ENCODE peak calls at places on chromosomes 6 and 20, in ten cellular contexts. W is left lung; U is MCF 10A; H is activated CD8-positive, alpha-beta memory T cell treated with anti-CD3 and anti-CD28 coated beads for 48 hours; M is hypothalamus; S is thoracic aorta; K is fibroblast of lung; O is SIG-M5; Z is activated naive CD4-positive, alpha-beta T cell treated with Interleukin-2 at 50 U/mL for 16 hours; Q is KBM-7. Y is an unnamed sample.
A peak's percentile ranks its signal among the peaks of the same experiment; 100 is the strongest.

GRCh38 chr20:53255102-53255710 is 283.0 kb downstream of the TSHZ2 start:
- DNase-seq in Z (peak; percentile 10), K (no peak), S (no peak), H (peak; percentile 4), M (no peak), U (no peak), O (no peak), W (no peak), Q (no peak), Y (no peak)

GRCh38 chr6:2688416-2689064 is 62.2 kb downstream of the MYLK4 start:
- DNase-seq in K (peak; percentile 92), W (no peak), U (peak; percentile 86), S (no peak), Z (no peak), O (no peak), M (no peak), H (no peak), Q (no peak), Y (no peak)

GRCh38 chr6:13573669-13574110 is 711 bp upstream of the SIRT5 start:
- DNase-seq in W (peak; percentile 70), K (peak; percentile 52), H (peak; percentile 2), M (no peak), U (peak; percentile 45), Q (peak; percentile 49), Z (no peak), S (no peak), O (no peak), Y (no peak)

GRCh38 chr20:20237093-20237959 is 130.6 kb upstream of the INSM1 start:
- DNase-seq in W (no peak), U (peak; percentile 65), S (no peak), Q (peak; percentile 62), H (no peak), Z (peak; percentile 7), K (peak; percentile 2), M (no peak), O (no peak), Y (no peak)

GRCh38 chr20:46270977-46271744 is 37.1 kb downstream of the CDH22 start:
- DNase-seq in Q (no peak), Z (no peak), M (no peak), S (no peak), K (no peak), O (no peak), U (no peak), W (no peak), H (no peak), Y (no peak)

GRCh38 chr20:49032455-49032854 is 13.7 kb upstream of the CSE1L start:
- DNase-seq in W (no peak), H (no peak), U (no peak), Z (no peak), K (no peak), M (no peak), Q (no peak), O (no peak), S (no peak), Y (no peak)

GRCh38 chr6:105993341-105993740 is 92.8 kb upstream of the PRDM1 start:
- DNase-seq in W (no peak), H (no peak), S (no peak), Z (no peak), U (no peak), O (no peak), Q (no peak), K (peak; percentile 32), M (no peak), Y (no peak)

GRCh38 chr20:34984756-34985261 is 29.1 kb downstream of the MYH7B start:
- DNase-seq in K (no peak), M (no peak), H (no peak), W (no peak), Z (no peak), O (no peak), U (peak; percentile 45), S (no peak), Q (no peak), Y (no peak)

GRCh38 chr6:3455121-3455489 is 1.7 kb downstream of the SLC22A23 start:
- DNase-seq in W (no peak), Q (no peak), O (no peak), M (no peak), Z (peak; percentile 18), H (no peak), U (no peak), K (no peak), S (no peak), Y (peak; percentile 80)

GRCh38 chr6:142947702-142948480 is 2.9 kb upstream of the HIVEP2 start:
- DNase-seq in O (no peak), S (no peak), U (no peak), M (no peak), Z (peak; percentile 54), Q (no peak), W (no peak), H (no peak), K (no peak), Y (no peak)

GRCh38 chr6:7052441-7052936 is 55.3 kb upstream of the RREB1 start:
- DNase-seq in Z (peak; percentile 12), O (no peak), H (no peak), K (peak; percentile 85), W (peak; percentile 68), M (peak; percentile 49), S (no peak), Q (peak; percentile 72), U (no peak), Y (peak; percentile 32)

GRCh38 chr6:4319992-4320683 is 184.8 kb upstream of the ECI2 start:
- DNase-seq in M (no peak), H (no peak), S (no peak), Q (peak; percentile 72), W (no peak), K (peak; percentile 76), Z (no peak), U (peak; percentile 62), O (no peak), Y (no peak)

GRCh38 chr6:40312213-40313015 is 274.8 kb downstream of the LRFN2 start:
- DNase-seq in K (no peak), H (no peak), M (peak; percentile 47), S (no peak), O (no peak), U (peak; percentile 6), Q (no peak), W (no peak), Z (no peak), Y (no peak)

GRCh38 chr6:105849741-105850140 is 236.4 kb upstream of the PRDM1 start:
- DNase-seq in K (peak; percentile 31), Z (no peak), S (no peak), U (no peak), H (no peak), Q (no peak), M (no peak), O (no peak), W (no peak), Y (no peak)

GRCh38 chr6:163655217-163656121 is 241.0 kb downstream of the QKI start:
- DNase-seq in H (no peak), S (no peak), U (no peak), Q (no peak), M (no peak), O (no peak), Z (no peak), K (no peak), W (no peak), Y (no peak)

GRCh38 chr6:152293404-152293803 is 343.8 kb downstream of the SYNE1 start:
- DNase-seq in M (no peak), U (no peak), K (no peak), Z (no peak), Q (no peak), W (no peak), S (no peak), O (no peak), H (no peak), Y (no peak)

GRCh38 chr20:45340236-45340847 is 7.9 kb downstream of the SDC4 start:
- DNase-seq in M (no peak), U (peak; percentile 41), W (peak; percentile 66), Q (no peak), Z (no peak), S (no peak), K (no peak), H (no peak), O (no peak), Y (no peak)

GRCh38 chr20:57767456-57767855 is 57.6 kb upstream of the PMEPA1 start:
- DNase-seq in M (no peak), S (no peak), U (no peak), K (no peak), Q (no peak), O (no peak), H (no peak), W (no peak), Z (no peak), Y (no peak)

GRCh38 chr6:28841290-28841689 is 82.5 kb downstream of the TRIM27 start:
- DNase-seq in W (no peak), S (no peak), K (no peak), Z (no peak), O (no peak), Q (peak; percentile 21), M (no peak), U (peak; percentile 22), H (no peak), Y (no peak)

GRCh38 chr20:7841967-7842301 is 98.3 kb downstream of the HAO1 start:
- DNase-seq in Q (no peak), O (no peak), H (no peak), M (peak; percentile 3), Z (no peak), S (no peak), K (peak; percentile 97), U (peak; percentile 95), W (no peak), Y (no peak)

GRCh38 chr6:85866373-85866740 is 223.7 kb upstream of the SYNCRIP start:
- DNase-seq in U (peak; percentile 26), Z (no peak), Q (no peak), O (no peak), S (no peak), W (no peak), M (no peak), K (peak; percentile 31), H (no peak), Y (no peak)

GRCh38 chr20:57223648-57224489 is 42.6 kb downstream of the BMP7 start:
- DNase-seq in W (no peak), O (no peak), Z (no peak), K (no peak), M (no peak), S (no peak), Q (no peak), H (no peak), U (peak; percentile 11), Y (no peak)

GRCh38 chr6:104771258-104771832 is 88.4 kb downstream of the HACE1 start:
- DNase-seq in H (no peak), M (no peak), Z (no peak), S (no peak), K (peak; percentile 11), Q (peak; percentile 70), O (no peak), U (peak; percentile 40), W (no peak), Y (peak; percentile 31)

GRCh38 chr20:1800180-1800579 is 95.0 kb upstream of the SIRPA start:
- DNase-seq in O (no peak), W (no peak), Q (no peak), S (no peak), U (no peak), K (no peak), H (no peak), M (no peak), Z (no peak), Y (no peak)

GRCh38 chr20:33793011-33793931 is 17.9 kb upstream of the CHMP4B start:
- DNase-seq in Z (no peak), W (peak; percentile 34), S (no peak), H (no peak), M (no peak), U (no peak), O (no peak), Q (no peak), K (peak; percentile 77), Y (no peak)